ENCODE peak calls at places on chromosomes 4 and X, in four cellular contexts. N is dorsolateral prefrontal cortex, J is mucosa of descending colon, C is NCI-H460. Q is an unnamed sample.

GRCh38 chr4:167595898-167596297 is 361.6 kb upstream of the SPOCK3 start:
- DNase-seq in N (no peak), J (no peak), C (no peak), Q (no peak)

GRCh38 chr4:11635336-11635735 is 206.6 kb upstream of the HS3ST1 start:
- DNase-seq in N (no peak), J (no peak), C (peak), Q (no peak)

GRCh38 chr4:54539500-54540029 is 118.2 kb upstream of the KIT start:
- DNase-seq in N (peak), J (peak), C (peak), Q (no peak)

GRCh38 chrX:10971176-10971575 is 140.0 kb upstream of the HCCS start:
- DNase-seq in N (no peak), J (no peak), C (no peak), Q (no peak)

GRCh38 chr4:159334461-159334860 is 231.6 kb downstream of the RAPGEF2 start:
- DNase-seq in N (no peak), J (no peak), C (no peak), Q (no peak)

GRCh38 chr4:189974056-189974455 is 33.4 kb downstream of the FRG1 start:
- DNase-seq in N (no peak), J (no peak), C (peak), Q (no peak)

GRCh38 chr4:151395873-151396272 is 13.1 kb upstream of the FHIP1A start:
- DNase-seq in N (no peak), J (no peak), C (no peak), Q (no peak)

GRCh38 chr4:128241425-128241913 is 46.1 kb downstream of the PGRMC2 start:
- DNase-seq in N (no peak), J (no peak), C (peak), Q (no peak)

GRCh38 chr4:71992571-71992970 is 39.2 kb upstream of the NPFFR2 start:
- DNase-seq in N (no peak), J (no peak), C (no peak), Q (no peak)

GRCh38 chrX:154761977-154762528 is 611 bp upstream of the DKC1 start:
- DNase-seq in N (no peak), J (no peak), C (no peak), Q (no peak)

GRCh38 chr4:151202381-151202780 is 74.6 kb upstream of the PRSS48 start:
- DNase-seq in N (no peak), J (no peak), C (no peak), Q (no peak)

GRCh38 chr4:172927096-172927495 is 241.5 kb upstream of the GALNT7 start:
- DNase-seq in N (no peak), J (no peak), C (no peak), Q (no peak)

Q was measured in substantia nigra.